ENCODE peak calls at places on chromosomes 13 and 19, in ten cellular contexts. L, D, I, R, F, P, Y, N, A and H are unnamed samples.

GRCh38 chr19:9863759-9864158 is 28.6 kb downstream of the PIN1 start:
- DNase-seq in R (no peak), A (no peak), N (no peak), I (no peak), L (no peak), Y (no peak), P (peak; percentile 30), F (no peak), D (no peak), H (no peak)

GRCh38 chr19:42352216-42352892 is 26.9 kb downstream of the MEGF8 start:
- DNase-seq in P (peak; percentile 22), N (no peak), R (no peak), L (no peak), F (no peak), D (peak; percentile 9), Y (no peak), A (no peak), I (peak; percentile 37), H (no peak)

GRCh38 chr13:46386996-46387851 is at the start of gene RUBCNL:
- DNase-seq in F (no peak), Y (peak; percentile 67), I (no peak), N (no peak), D (no peak), P (peak; percentile 13), A (no peak), L (no peak), R (no peak), H (no peak)

GRCh38 chr13:24228852-24229458 is 68.4 kb downstream of the SPATA13 start:
- DNase-seq in D (peak; percentile 46), R (peak; percentile 64), N (peak; percentile 36), L (no peak), F (peak; percentile 43), P (peak; percentile 68), I (peak; percentile 2), A (no peak), Y (no peak), H (no peak)

GRCh38 chr13:98835156-98835555 is 82.7 kb upstream of the SLC15A1 start:
- DNase-seq in N (peak; percentile 72), R (no peak), L (no peak), Y (no peak), F (no peak), I (no peak), P (no peak), A (no peak), D (peak; percentile 36), H (no peak)

GRCh38 chr19:6249296-6249695 is 30.5 kb downstream of the MLLT1 start:
- DNase-seq in N (no peak), Y (peak; percentile 16), P (no peak), A (no peak), R (no peak), F (no peak), D (no peak), I (no peak), L (no peak), H (no peak)

GRCh38 chr13:39362652-39363390 is 240.2 kb downstream of the LHFPL6 start:
- DNase-seq in I (no peak), R (no peak), A (no peak), Y (no peak), P (no peak), D (no peak), F (no peak), L (no peak), N (no peak), H (no peak)

GRCh38 chr19:45973564-45974338 is at the start of gene NOVA2:
- DNase-seq in I (peak; percentile 80), Y (peak; percentile 73), A (no peak), R (no peak), D (peak; percentile 31), F (no peak), P (peak; percentile 27), N (peak; percentile 56), L (no peak), H (no peak)

GRCh38 chr13:50309200-50309848 is 294.1 kb downstream of the KCNRG start:
- DNase-seq in Y (no peak), A (no peak), F (no peak), I (no peak), D (no peak), R (no peak), P (no peak), L (no peak), N (no peak), H (no peak)

GRCh38 chr19:16202320-16203255 is 4.9 kb downstream of the AP1M1 start:
- DNase-seq in R (no peak), P (no peak), F (peak; percentile 18), L (peak; percentile 29), Y (no peak), A (no peak), I (no peak), N (no peak), D (no peak), H (no peak)

GRCh38 chr13:94549241-94550029 is 46.5 kb downstream of the TGDS start:
- DNase-seq in L (peak; percentile 95), R (peak; percentile 99), N (peak; percentile 85), D (peak; percentile 98), F (peak; percentile 85), I (peak; percentile 85), Y (peak; percentile 96), A (peak; percentile 88), P (peak; percentile 90), H (peak; percentile 95)

GRCh38 chr19:5882421-5882968 is 12.2 kb upstream of the FUT5 start:
- DNase-seq in P (no peak), D (peak; percentile 31), N (no peak), L (no peak), Y (no peak), F (no peak), R (no peak), A (no peak), I (no peak), H (no peak)

GRCh38 chr13:75648446-75648845 is 12.3 kb downstream of the LMO7 start:
- DNase-seq in F (no peak), P (no peak), I (no peak), R (no peak), A (no peak), L (no peak), D (no peak), N (no peak), Y (no peak), H (no peak)

GRCh38 chr13:29679357-29680050 is 84.0 kb upstream of the SLC7A1 start:
- DNase-seq in L (no peak), Y (no peak), R (no peak), A (no peak), D (no peak), P (no peak), I (no peak), N (peak; percentile 1), F (no peak), H (no peak)

GRCh38 chr19:8361921-8362793 is 1.8 kb upstream of the ANGPTL4 start:
- DNase-seq in R (peak; percentile 59), I (no peak), N (peak; percentile 48), A (no peak), Y (peak; percentile 93), L (peak; percentile 99), F (peak; percentile 98), D (peak; percentile 69), P (no peak), H (peak; percentile 99)

GRCh38 chr13:98143601-98144500 is 957 bp downstream of the FARP1 start:
- DNase-seq in A (no peak), Y (peak; percentile 56), I (no peak), P (no peak), F (no peak), N (no peak), L (peak; percentile 66), D (no peak), R (peak; percentile 34), H (no peak)

GRCh38 chr19:39408392-39409206 is 2.0 kb downstream of the ZFP36 start:
- DNase-seq in D (peak; percentile 55), P (peak; percentile 33), L (no peak), F (no peak), N (no peak), R (peak; percentile 46), I (peak; percentile 24), Y (no peak), A (no peak), H (no peak)

GRCh38 chr19:32373614-32374295 is 28.3 kb downstream of the ZNF507 start:
- DNase-seq in F (peak; percentile 96), R (peak; percentile 89), A (no peak), I (no peak), L (no peak), Y (no peak), P (no peak), D (peak; percentile 96), N (no peak), H (peak; percentile 79)

GRCh38 chr19:52991484-52991883 is 22.2 kb upstream of the ERVV-1 start:
- DNase-seq in L (no peak), I (no peak), Y (no peak), R (no peak), D (no peak), P (no peak), F (peak; percentile 18), A (no peak), N (no peak), H (no peak)

GRCh38 chr19:18898533-18899408 is 2.8 kb upstream of the CERS1 start:
- DNase-seq in F (no peak), D (no peak), R (peak; percentile 55), L (peak; percentile 65), A (no peak), P (no peak), Y (no peak), N (no peak), I (no peak), H (no peak)

GRCh38 chr19:46907880-46908279 is 47.1 kb downstream of the ARHGAP35 start:
- DNase-seq in P (no peak), A (no peak), N (no peak), R (no peak), L (peak; percentile 71), F (no peak), I (no peak), D (no peak), Y (no peak), H (no peak)

GRCh38 chr13:50127017-50127725 is 111.9 kb downstream of the KCNRG start:
- DNase-seq in A (peak; percentile 53), Y (peak; percentile 83), R (peak; percentile 76), F (no peak), P (peak; percentile 64), D (no peak), I (no peak), L (peak; percentile 75), N (no peak), H (peak; percentile 74)